ENCODE peak calls at places on chromosomes 11 and 22, in nine cellular contexts. One of them, this sample, is unnamed. For H3K36me3, the result is how much of the 10 kb centered on the place peaks cover.

GRCh38 chr22:35684270-35684700 is 33.4 kb upstream of the APOL5 start:
- DNase-seq in CD4-positive, CD25-positive, alpha-beta regulatory T cell: no peak
- DNase-seq in pancreas: no peak
- DNase-seq in CD8-positive, alpha-beta memory T cell: no peak
- DNase-seq in H1: peak
- DNase-seq in GM23338: peak
- DNase-seq in GM23248: peak
- DNase-seq in sigmoid colon: no peak
- DNase-seq in mammary epithelial cell: no peak
- DNase-seq in this sample: no peak

GRCh38 chr11:61041755-61042518 is 60.4 kb upstream of the CD5 start:
- DNase-seq in GM23248: no peak
- DNase-seq in mammary epithelial cell: no peak
- DNase-seq in CD8-positive, alpha-beta memory T cell: peak
- DNase-seq in pancreas: no peak
- DNase-seq in H1: no peak
- DNase-seq in GM23338: peak
- DNase-seq in sigmoid colon: no peak
- DNase-seq in CD4-positive, CD25-positive, alpha-beta regulatory T cell: peak
- DNase-seq in this sample: no peak

GRCh38 chr11:61961570-61962212 is 5.7 kb downstream of the FTH1 start:
- DNase-seq in pancreas: no peak
- DNase-seq in mammary epithelial cell: peak
- DNase-seq in CD4-positive, CD25-positive, alpha-beta regulatory T cell: no peak
- DNase-seq in H1: no peak
- DNase-seq in sigmoid colon: peak
- DNase-seq in GM23338: no peak
- DNase-seq in GM23248: peak
- DNase-seq in CD8-positive, alpha-beta memory T cell: no peak
- DNase-seq in this sample: no peak

GRCh38 chr22:26737262-26737661 is 79.9 kb downstream of the MIAT start:
- DNase-seq in pancreas: no peak
- DNase-seq in CD4-positive, CD25-positive, alpha-beta regulatory T cell: no peak
- DNase-seq in mammary epithelial cell: no peak
- DNase-seq in H1: no peak
- DNase-seq in sigmoid colon: no peak
- DNase-seq in GM23338: no peak
- DNase-seq in GM23248: peak
- DNase-seq in CD8-positive, alpha-beta memory T cell: no peak
- DNase-seq in this sample: no peak

GRCh38 chr11:62147545-62147944 is 23.7 kb downstream of the INCENP start:
- DNase-seq in mammary epithelial cell: no peak
- DNase-seq in GM23248: no peak
- DNase-seq in sigmoid colon: no peak
- DNase-seq in GM23338: no peak
- DNase-seq in pancreas: peak
- DNase-seq in CD8-positive, alpha-beta memory T cell: no peak
- DNase-seq in H1: no peak
- DNase-seq in CD4-positive, CD25-positive, alpha-beta regulatory T cell: no peak
- DNase-seq in this sample: no peak

GRCh38 chr11:73795925-73796632 is 8.4 kb downstream of the MRPL48 start:
- DNase-seq in mammary epithelial cell: no peak
- DNase-seq in sigmoid colon: no peak
- DNase-seq in pancreas: no peak
- DNase-seq in GM23338: peak
- DNase-seq in GM23248: no peak
- DNase-seq in CD8-positive, alpha-beta memory T cell: no peak
- DNase-seq in CD4-positive, CD25-positive, alpha-beta regulatory T cell: no peak
- DNase-seq in H1: peak
- DNase-seq in this sample: no peak

GRCh38 chr11:9660886-9661285 is 3.0 kb upstream of the SWAP70 start:
- DNase-seq in GM23338: no peak
- DNase-seq in CD8-positive, alpha-beta memory T cell: no peak
- DNase-seq in pancreas: no peak
- DNase-seq in GM23248: peak
- DNase-seq in sigmoid colon: no peak
- DNase-seq in H1: no peak
- DNase-seq in CD4-positive, CD25-positive, alpha-beta regulatory T cell: no peak
- DNase-seq in mammary epithelial cell: peak
- DNase-seq in this sample: no peak

GRCh38 chr22:27381960-27382742 is 419.4 kb downstream of the MN1 start:
- DNase-seq in mammary epithelial cell: no peak
- DNase-seq in GM23248: no peak
- DNase-seq in pancreas: no peak
- DNase-seq in sigmoid colon: no peak
- DNase-seq in CD4-positive, CD25-positive, alpha-beta regulatory T cell: no peak
- DNase-seq in GM23338: peak
- DNase-seq in H1: peak
- DNase-seq in CD8-positive, alpha-beta memory T cell: no peak
- DNase-seq in this sample: no peak

GRCh38 chr11:225734-226453 is 10.2 kb downstream of the SIRT3 start:
- DNase-seq in CD8-positive, alpha-beta memory T cell: no peak
- DNase-seq in sigmoid colon: peak
- DNase-seq in CD4-positive, CD25-positive, alpha-beta regulatory T cell: no peak
- DNase-seq in GM23338: no peak
- DNase-seq in pancreas: peak
- DNase-seq in GM23248: peak
- DNase-seq in H1: no peak
- DNase-seq in mammary epithelial cell: peak
- DNase-seq in this sample: no peak

GRCh38 chr11:70889411-70889810 is 363.0 kb downstream of the SHANK2 start:
- DNase-seq in pancreas: no peak
- DNase-seq in GM23248: no peak
- DNase-seq in H1: no peak
- DNase-seq in sigmoid colon: no peak
- DNase-seq in mammary epithelial cell: no peak
- DNase-seq in CD4-positive, CD25-positive, alpha-beta regulatory T cell: no peak
- DNase-seq in CD8-positive, alpha-beta memory T cell: no peak
- DNase-seq in GM23338: no peak
- DNase-seq in this sample: no peak

GRCh38 chr11:93567406-93567819 is 24.2 kb upstream of the SMCO4 start:
- DNase-seq in pancreas: peak
- DNase-seq in sigmoid colon: peak
- DNase-seq in GM23338: no peak
- DNase-seq in CD4-positive, CD25-positive, alpha-beta regulatory T cell: no peak
- DNase-seq in mammary epithelial cell: no peak
- DNase-seq in CD8-positive, alpha-beta memory T cell: no peak
- DNase-seq in H1: no peak
- DNase-seq in GM23248: peak
- DNase-seq in this sample: no peak

GRCh38 chr11:47446833-47447232 is 2.1 kb downstream of the RAPSN start:
- DNase-seq in CD4-positive, CD25-positive, alpha-beta regulatory T cell: no peak
- DNase-seq in pancreas: no peak
- DNase-seq in sigmoid colon: no peak
- DNase-seq in mammary epithelial cell: no peak
- DNase-seq in GM23338: peak
- DNase-seq in GM23248: no peak
- DNase-seq in H1: no peak
- DNase-seq in CD8-positive, alpha-beta memory T cell: no peak
- DNase-seq in this sample: no peak

DNA sequence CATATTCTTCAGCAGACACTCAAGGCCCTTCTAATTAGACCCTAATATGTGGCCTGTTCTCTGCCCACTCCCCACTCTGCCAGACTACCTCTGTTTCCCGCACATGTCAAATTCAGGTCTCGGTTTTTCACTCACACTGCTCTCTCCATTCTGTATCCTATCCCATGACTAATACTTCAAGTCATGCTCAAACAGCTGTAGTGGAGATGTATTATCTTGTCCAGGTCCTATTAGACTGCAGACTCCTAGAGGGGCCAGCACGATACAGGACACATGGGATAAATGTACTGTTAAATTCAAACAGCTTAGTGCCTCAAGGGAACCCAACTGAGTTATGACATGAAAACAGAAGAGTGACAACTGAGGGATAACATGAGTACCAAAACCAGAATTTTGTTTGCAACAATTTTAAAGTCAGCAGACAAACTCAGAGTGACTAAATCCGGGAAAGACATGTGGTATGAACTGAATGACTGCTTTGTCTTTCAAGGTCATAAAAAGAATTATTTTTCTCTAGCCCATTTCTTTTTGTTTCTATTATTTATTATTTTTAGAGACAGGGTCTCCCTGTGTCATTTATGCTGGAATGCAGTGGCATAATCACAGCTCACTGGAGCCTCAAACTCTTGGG is 20.5 kb downstream of the ATP6V1E1 start:
- DNase-seq in pancreas: no peak
- DNase-seq in GM23248: no peak
- DNase-seq in GM23338: no peak
- DNase-seq in CD8-positive, alpha-beta memory T cell: no peak
- DNase-seq in sigmoid colon: no peak
- DNase-seq in mammary epithelial cell: no peak
- DNase-seq in H1: no peak
- DNase-seq in CD4-positive, CD25-positive, alpha-beta regulatory T cell: no peak
- DNase-seq in this sample: no peak
- H3K36me3 ChIP-seq in pancreas: under half
- H3K36me3 ChIP-seq in GM23248: under half
- H3K36me3 ChIP-seq in GM23338: under half
- H3K36me3 ChIP-seq in CD8-positive, alpha-beta memory T cell: under half
- H3K36me3 ChIP-seq in sigmoid colon: under half
- H3K36me3 ChIP-seq in mammary epithelial cell: under half
- H3K36me3 ChIP-seq in H1: under half
- H3K36me3 ChIP-seq in CD4-positive, CD25-positive, alpha-beta regulatory T cell: half or more
- H3K36me3 ChIP-seq in this sample: under half

GRCh38 chr22:50118129-50118528 is 28.3 kb downstream of the MOV10L1 start:
- DNase-seq in pancreas: no peak
- DNase-seq in mammary epithelial cell: no peak
- DNase-seq in GM23338: no peak
- DNase-seq in CD4-positive, CD25-positive, alpha-beta regulatory T cell: no peak
- DNase-seq in CD8-positive, alpha-beta memory T cell: no peak
- DNase-seq in H1: no peak
- DNase-seq in GM23248: no peak
- DNase-seq in sigmoid colon: no peak
- DNase-seq in this sample: no peak

GRCh38 chr22:50117168-50117762 is 27.5 kb downstream of the MOV10L1 start:
- DNase-seq in GM23338: no peak
- DNase-seq in CD8-positive, alpha-beta memory T cell: no peak
- DNase-seq in CD4-positive, CD25-positive, alpha-beta regulatory T cell: no peak
- DNase-seq in sigmoid colon: no peak
- DNase-seq in H1: no peak
- DNase-seq in GM23248: no peak
- DNase-seq in pancreas: no peak
- DNase-seq in mammary epithelial cell: no peak
- DNase-seq in this sample: no peak

GRCh38 chr22:50119768-50120251 is 30.0 kb downstream of the MOV10L1 start:
- DNase-seq in CD8-positive, alpha-beta memory T cell: no peak
- DNase-seq in sigmoid colon: peak
- DNase-seq in pancreas: no peak
- DNase-seq in GM23338: no peak
- DNase-seq in GM23248: no peak
- DNase-seq in CD4-positive, CD25-positive, alpha-beta regulatory T cell: no peak
- DNase-seq in H1: no peak
- DNase-seq in mammary epithelial cell: no peak
- DNase-seq in this sample: no peak

GRCh38 chr22:50119169-50119767 is 29.5 kb downstream of the MOV10L1 start:
- DNase-seq in GM23248: no peak
- DNase-seq in CD8-positive, alpha-beta memory T cell: no peak
- DNase-seq in mammary epithelial cell: no peak
- DNase-seq in sigmoid colon: peak
- DNase-seq in GM23338: no peak
- DNase-seq in H1: no peak
- DNase-seq in pancreas: no peak
- DNase-seq in CD4-positive, CD25-positive, alpha-beta regulatory T cell: no peak
- DNase-seq in this sample: no peak

GRCh38 chr22:50118557-50119168 is 28.9 kb downstream of the MOV10L1 start:
- DNase-seq in mammary epithelial cell: no peak
- DNase-seq in GM23338: no peak
- DNase-seq in CD8-positive, alpha-beta memory T cell: no peak
- DNase-seq in pancreas: no peak
- DNase-seq in H1: no peak
- DNase-seq in CD4-positive, CD25-positive, alpha-beta regulatory T cell: no peak
- DNase-seq in GM23248: peak
- DNase-seq in sigmoid colon: peak
- DNase-seq in this sample: no peak
- H3K27ac ChIP-seq in mammary epithelial cell: no peak
- H3K27ac ChIP-seq in GM23338: no peak
- H3K27ac ChIP-seq in CD8-positive, alpha-beta memory T cell: peak
- H3K27ac ChIP-seq in pancreas: no peak
- H3K27ac ChIP-seq in H1: no peak
- H3K27ac ChIP-seq in CD4-positive, CD25-positive, alpha-beta regulatory T cell: no peak
- H3K27ac ChIP-seq in GM23248: no peak
- H3K27ac ChIP-seq in sigmoid colon: no peak
- H3K27ac ChIP-seq in this sample: no peak

GRCh38 chr11:32497951-32498350 is 62.6 kb upstream of the WT1 start:
- DNase-seq in CD4-positive, CD25-positive, alpha-beta regulatory T cell: no peak
- DNase-seq in mammary epithelial cell: no peak
- DNase-seq in GM23248: no peak
- DNase-seq in GM23338: no peak
- DNase-seq in CD8-positive, alpha-beta memory T cell: no peak
- DNase-seq in sigmoid colon: no peak
- DNase-seq in H1: no peak
- DNase-seq in pancreas: no peak
- DNase-seq in this sample: no peak

GRCh38 chr11:32494629-32495028 is 59.3 kb upstream of the WT1 start:
- DNase-seq in CD8-positive, alpha-beta memory T cell: no peak
- DNase-seq in mammary epithelial cell: no peak
- DNase-seq in GM23248: no peak
- DNase-seq in sigmoid colon: no peak
- DNase-seq in H1: no peak
- DNase-seq in GM23338: no peak
- DNase-seq in pancreas: no peak
- DNase-seq in CD4-positive, CD25-positive, alpha-beta regulatory T cell: no peak
- DNase-seq in this sample: no peak

DNA sequence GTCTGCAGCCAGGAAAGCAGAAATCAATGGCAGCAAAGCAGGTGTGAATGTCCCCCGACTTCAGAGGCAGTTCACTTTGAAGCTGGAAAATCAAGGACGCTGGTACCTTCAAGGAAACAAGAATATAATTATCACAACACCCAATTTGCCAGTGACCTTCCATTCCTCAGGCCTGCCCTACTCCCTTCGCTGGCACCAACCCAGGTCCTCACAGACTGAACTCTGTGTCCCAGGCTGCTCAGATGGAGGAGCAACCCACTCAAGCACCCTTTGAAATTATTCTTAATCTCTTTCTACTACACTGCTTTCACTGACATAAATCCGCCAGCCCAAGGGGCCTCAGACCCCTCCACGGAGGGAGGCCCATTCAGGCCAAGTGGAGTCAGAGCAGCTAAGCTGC is 64.7 kb upstream of the WT1 start:
- DNase-seq in CD4-positive, CD25-positive, alpha-beta regulatory T cell: no peak
- DNase-seq in H1: no peak
- DNase-seq in CD8-positive, alpha-beta memory T cell: no peak
- DNase-seq in sigmoid colon: no peak
- DNase-seq in GM23248: no peak
- DNase-seq in GM23338: no peak
- DNase-seq in pancreas: no peak
- DNase-seq in mammary epithelial cell: no peak
- DNase-seq in this sample: no peak
- H3K36me3 ChIP-seq in CD4-positive, CD25-positive, alpha-beta regulatory T cell: under half
- H3K36me3 ChIP-seq in H1: under half
- H3K36me3 ChIP-seq in CD8-positive, alpha-beta memory T cell: under half
- H3K36me3 ChIP-seq in sigmoid colon: under half
- H3K36me3 ChIP-seq in GM23248: under half
- H3K36me3 ChIP-seq in GM23338: under half
- H3K36me3 ChIP-seq in pancreas: under half
- H3K36me3 ChIP-seq in mammary epithelial cell: under half
- H3K36me3 ChIP-seq in this sample: under half

DNA sequence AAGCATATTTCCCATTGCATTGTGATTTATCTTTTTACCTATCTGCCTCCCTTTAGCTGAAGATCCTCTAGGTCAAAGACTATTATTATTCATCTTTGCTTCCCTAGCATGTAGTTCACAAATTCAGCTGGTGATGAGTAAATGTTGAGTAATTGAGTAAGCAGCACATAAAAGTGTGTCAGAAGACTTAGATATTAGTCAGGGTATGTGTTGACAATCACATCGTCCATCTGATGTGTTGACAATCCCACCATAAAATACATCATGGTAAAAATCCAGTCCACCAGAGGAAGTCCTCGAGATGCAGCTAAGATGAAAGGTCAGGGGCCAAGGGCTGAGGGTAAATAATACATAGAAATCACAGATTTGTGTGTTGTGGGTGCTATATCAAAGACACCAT is 22.9 kb upstream of the ABTB2 start:
- DNase-seq in H1: no peak
- DNase-seq in CD8-positive, alpha-beta memory T cell: no peak
- DNase-seq in GM23248: peak
- DNase-seq in GM23338: no peak
- DNase-seq in mammary epithelial cell: peak
- DNase-seq in sigmoid colon: no peak
- DNase-seq in CD4-positive, CD25-positive, alpha-beta regulatory T cell: no peak
- DNase-seq in pancreas: no peak
- DNase-seq in this sample: no peak
- H3K27ac ChIP-seq in H1: no peak
- H3K27ac ChIP-seq in CD8-positive, alpha-beta memory T cell: no peak
- H3K27ac ChIP-seq in GM23248: no peak
- H3K27ac ChIP-seq in GM23338: no peak
- H3K27ac ChIP-seq in mammary epithelial cell: no peak
- H3K27ac ChIP-seq in sigmoid colon: no peak
- H3K27ac ChIP-seq in CD4-positive, CD25-positive, alpha-beta regulatory T cell: no peak
- H3K27ac ChIP-seq in pancreas: no peak
- H3K27ac ChIP-seq in this sample: no peak

This sample was measured in iPS DF 6.9.